ENCODE peak calls at places on chromosomes 3 and 15, in eight cellular contexts. S is CD4-positive, CD25-positive, alpha-beta regulatory T cell; I is ELR; X is astrocyte; Y is stimulated activated CD4-positive, alpha-beta T cell treated with anti-CD3 and anti-CD28 coated beads, Interleukin-2, amount 100 ng/mL, for 24 hours; N is NCI-H1092; P is CD4-positive, alpha-beta T cell; O is activated CD8-positive, alpha-beta T cell treated with anti-CD3 and anti-CD28 coated beads, Interleukin-2, amount 10 ng/mL, durations not matched to agents 7 days and 5 days. Q is an unnamed sample.

GRCh38 chr3:177426151-177426904 is 229.0 kb upstream of the TBL1XR1 start:
- DNase-seq in X (no peak), S (no peak), Y (no peak), N (no peak), O (no peak), I (no peak), P (no peak), Q (no peak)

GRCh38 chr3:36477655-36478054 is 97.4 kb downstream of the STAC start:
- DNase-seq in P (no peak), X (no peak), N (no peak), I (peak; percentile 3), Y (no peak), O (no peak), S (no peak), Q (peak; percentile 7)

GRCh38 chr15:29364429-29365078 is 94.9 kb upstream of the NSMCE3 start:
- DNase-seq in S (no peak), O (no peak), Y (no peak), P (no peak), I (peak; percentile 55), N (no peak), X (peak; percentile 89), Q (peak; percentile 76)

GRCh38 chr3:170421147-170421641 is 2.5 kb downstream of the CLDN11 start:
- DNase-seq in O (no peak), X (peak; percentile 30), S (no peak), P (no peak), I (no peak), Y (no peak), N (no peak), Q (peak; percentile 33)

GRCh38 chr3:42179110-42179725 is 86.8 kb downstream of the CCK start:
- DNase-seq in N (no peak), X (peak; percentile 94), I (peak; percentile 89), Y (no peak), O (no peak), S (no peak), P (no peak), Q (peak; percentile 87)

GRCh38 chr3:74426571-74426970 is 187.9 kb downstream of the CNTN3 start:
- DNase-seq in P (no peak), Y (no peak), N (no peak), O (no peak), X (no peak), I (peak; percentile 22), S (no peak), Q (peak; percentile 66)

GRCh38 chr3:190305406-190305805 is 16.8 kb downstream of the CLDN1 start:
- DNase-seq in I (peak; percentile 79), X (no peak), P (no peak), S (no peak), N (no peak), Y (no peak), O (no peak), Q (peak; percentile 46)

GRCh38 chr3:110383356-110383755 is 688.3 kb upstream of the NECTIN3 start:
- DNase-seq in P (no peak), S (no peak), N (no peak), I (no peak), X (no peak), O (no peak), Y (no peak), Q (no peak)

GRCh38 chr3:167078070-167078622 is 302.0 kb downstream of the ZBBX start:
- DNase-seq in S (no peak), I (peak; percentile 81), P (no peak), X (peak; percentile 15), Y (no peak), O (no peak), N (no peak), Q (no peak)

GRCh38 chr3:66572938-66573710 is 72.3 kb upstream of the LRIG1 start:
- DNase-seq in Y (no peak), S (no peak), O (no peak), N (no peak), I (peak; percentile 14), P (no peak), X (no peak), Q (no peak)

GRCh38 chr3:134364061-134364935 is 9.9 kb downstream of the AMOTL2 start:
- DNase-seq in Y (peak; percentile 36), P (no peak), X (peak; percentile 93), O (peak; percentile 52), S (peak; percentile 32), N (peak; percentile 26), I (peak; percentile 98), Q (peak; percentile 96)

GRCh38 chr3:136891934-136892855 is 30.2 kb downstream of the NCK1 start:
- DNase-seq in X (no peak), O (no peak), N (no peak), Y (no peak), I (no peak), S (no peak), P (no peak), Q (no peak)

GRCh38 chr3:143001034-143001368 is 369 bp upstream of the U2SURP start:
- DNase-seq in N (no peak), I (no peak), O (peak; percentile 77), Y (no peak), P (no peak), X (no peak), S (no peak), Q (no peak)

GRCh38 chr3:127734754-127735473 is 62.2 kb downstream of the ABTB1 start:
- DNase-seq in P (no peak), Y (no peak), I (peak; percentile 98), O (no peak), X (peak; percentile 99), N (no peak), S (no peak), Q (peak; percentile 96)

GRCh38 chr15:70308011-70308761 is 210.5 kb upstream of the TLE3 start:
- DNase-seq in P (no peak), I (no peak), X (no peak), N (no peak), O (peak; percentile 65), S (peak; percentile 11), Y (no peak), Q (no peak)

GRCh38 chr3:32508731-32509130 is 6.1 kb upstream of the CMTM6 start:
- DNase-seq in S (no peak), X (no peak), Y (no peak), N (no peak), O (no peak), P (no peak), I (no peak), Q (peak; percentile 66)

GRCh38 chr3:36811768-36812167 is 47.4 kb upstream of the DCLK3 start:
- DNase-seq in I (no peak), P (no peak), Y (no peak), N (no peak), X (no peak), O (no peak), S (no peak), Q (no peak)

GRCh38 chr15:83694030-83694429 is 40.1 kb downstream of the ADAMTSL3 start:
- DNase-seq in X (peak; percentile 41), P (no peak), Y (no peak), I (peak; percentile 8), N (no peak), S (no peak), O (no peak), Q (peak; percentile 62)

GRCh38 chr15:78243491-78243941 is 9.2 kb upstream of the ACSBG1 start:
- DNase-seq in S (no peak), Y (no peak), I (no peak), N (no peak), P (no peak), O (no peak), X (peak; percentile 31), Q (peak; percentile 46)

GRCh38 chr3:124860599-124860998 is 26.6 kb downstream of the ITGB5 start:
- DNase-seq in N (no peak), S (no peak), Y (no peak), P (no peak), I (peak; percentile 98), O (no peak), X (peak; percentile 99), Q (peak; percentile 98)

GRCh38 chr3:23806322-23807160 is 786 bp downstream of the UBE2E1 start:
- DNase-seq in N (no peak), O (peak; percentile 24), Y (peak; percentile 27), S (no peak), I (peak; percentile 28), P (peak; percentile 36), X (no peak), Q (peak; percentile 11)

GRCh38 chr15:32884136-32884535 is 166.3 kb downstream of the GREM1 start:
- DNase-seq in N (no peak), I (no peak), Y (no peak), X (no peak), P (no peak), O (no peak), S (no peak), Q (peak; percentile 69)

GRCh38 chr3:102471001-102471400 is 36.2 kb downstream of the ZPLD1 start:
- DNase-seq in O (no peak), Y (no peak), S (no peak), N (no peak), X (no peak), I (no peak), P (no peak), Q (no peak)

GRCh38 chr15:52505141-52505540 is 23.5 kb downstream of the MYO5A start:
- DNase-seq in N (no peak), S (no peak), P (no peak), I (no peak), X (no peak), O (no peak), Y (no peak), Q (no peak)

GRCh38 chr3:187966141-187966540 is 187.8 kb upstream of the LPP start:
- DNase-seq in S (no peak), X (no peak), O (no peak), I (no peak), N (no peak), P (no peak), Y (no peak), Q (no peak)

GRCh38 chr3:46856576-46857471 is 6.4 kb downstream of the MYL3 start:
- DNase-seq in P (no peak), N (no peak), S (no peak), X (no peak), O (no peak), I (no peak), Y (no peak), Q (no peak)

GRCh38 chr3:64940949-64941348 is 253.1 kb upstream of the ADAMTS9 start:
- DNase-seq in I (no peak), Y (no peak), P (no peak), X (no peak), N (no peak), S (no peak), O (no peak), Q (no peak)

GRCh38 chr3:67630666-67631362 is 23.6 kb downstream of the SUCLG2 start:
- DNase-seq in X (no peak), I (no peak), P (no peak), Y (no peak), S (no peak), N (no peak), O (no peak), Q (no peak)

GRCh38 chr15:75192307-75192706 is 9.4 kb upstream of the C15orf39 start:
- DNase-seq in X (no peak), Y (no peak), P (no peak), S (no peak), O (no peak), I (no peak), N (no peak), Q (no peak)

GRCh38 chr3:142912440-142913172 is 23.7 kb upstream of the PCOLCE2 start:
- DNase-seq in S (no peak), X (peak; percentile 12), Y (no peak), N (no peak), P (no peak), O (no peak), I (no peak), Q (peak; percentile 27)

GRCh38 chr3:101039285-101039684 is 46.1 kb upstream of the ABI3BP start:
- DNase-seq in O (no peak), X (no peak), S (no peak), P (no peak), Y (no peak), N (no peak), I (no peak), Q (no peak)